ENCODE peak calls at places on chromosomes 5 and 9, in four cellular contexts. One of them, this sample, is unnamed.

GRCh38 chr9:136473354-136473721 is 9.5 kb downstream of the SEC16A start:
- DNase-seq in cardiac muscle cell: no peak
- DNase-seq in NCI-H460: no peak
- DNase-seq in fibroblast of lung: no peak
- DNase-seq in this sample: no peak

GRCh38 chr5:112467467-112467866 is 48.4 kb upstream of the EPB41L4A start:
- DNase-seq in cardiac muscle cell: no peak
- DNase-seq in NCI-H460: no peak
- DNase-seq in fibroblast of lung: no peak
- DNase-seq in this sample: no peak

GRCh38 chr5:18312016-18312415 is 677.8 kb downstream of the TAF11L14 start:
- DNase-seq in NCI-H460: no peak
- DNase-seq in cardiac muscle cell: no peak
- DNase-seq in fibroblast of lung: no peak
- DNase-seq in this sample: no peak

GRCh38 chr5:122400961-122401360 is 88.9 kb downstream of the SNCAIP start:
- DNase-seq in cardiac muscle cell: no peak
- DNase-seq in NCI-H460: no peak
- DNase-seq in fibroblast of lung: no peak
- DNase-seq in this sample: no peak

GRCh38 chr5:37490411-37490810 is 111.3 kb downstream of the WDR70 start:
- DNase-seq in NCI-H460: no peak
- DNase-seq in cardiac muscle cell: no peak
- DNase-seq in fibroblast of lung: no peak
- DNase-seq in this sample: no peak

GRCh38 chr5:124859027-124859426 is 112.6 kb upstream of the ZNF608 start:
- DNase-seq in cardiac muscle cell: no peak
- DNase-seq in fibroblast of lung: no peak
- DNase-seq in NCI-H460: no peak
- DNase-seq in this sample: peak

GRCh38 chr5:56327810-56328209 is 94.7 kb upstream of the ANKRD55 start:
- DNase-seq in cardiac muscle cell: no peak
- DNase-seq in NCI-H460: no peak
- DNase-seq in fibroblast of lung: no peak
- DNase-seq in this sample: no peak

GRCh38 chr5:10578292-10578663 is 14.4 kb downstream of the ANKRD33B start:
- DNase-seq in NCI-H460: no peak
- DNase-seq in cardiac muscle cell: no peak
- DNase-seq in fibroblast of lung: no peak
- DNase-seq in this sample: no peak

GRCh38 chr9:129482521-129483466 is 138.1 kb downstream of the C9orf50 start:
- DNase-seq in fibroblast of lung: peak
- DNase-seq in cardiac muscle cell: peak
- DNase-seq in NCI-H460: peak
- DNase-seq in this sample: peak

GRCh38 chr9:22211588-22212360 is 202.7 kb upstream of the CDKN2B start:
- DNase-seq in NCI-H460: peak
- DNase-seq in fibroblast of lung: peak
- DNase-seq in cardiac muscle cell: peak
- DNase-seq in this sample: peak

GRCh38 chr9:91421022-91421765 is 2.4 kb downstream of the NFIL3 start:
- DNase-seq in fibroblast of lung: peak
- DNase-seq in cardiac muscle cell: peak
- DNase-seq in NCI-H460: no peak
- DNase-seq in this sample: peak

GRCh38 chr5:143929486-143929885 is 117.5 kb downstream of the HMHB1 start:
- DNase-seq in fibroblast of lung: no peak
- DNase-seq in cardiac muscle cell: no peak
- DNase-seq in NCI-H460: no peak
- DNase-seq in this sample: no peak

GRCh38 chr9:130997925-130998595 is 10.9 kb upstream of the LAMC3 start:
- DNase-seq in cardiac muscle cell: peak
- DNase-seq in NCI-H460: peak
- DNase-seq in fibroblast of lung: peak
- DNase-seq in this sample: peak

GRCh38 chr9:121992571-121993212 is 100.4 kb downstream of the TTLL11 start:
- DNase-seq in NCI-H460: peak
- DNase-seq in fibroblast of lung: peak
- DNase-seq in cardiac muscle cell: peak
- DNase-seq in this sample: peak

GRCh38 chr5:61525573-61526142 is 193.6 kb downstream of the ZSWIM6 start:
- DNase-seq in cardiac muscle cell: peak
- DNase-seq in fibroblast of lung: peak
- DNase-seq in NCI-H460: no peak
- DNase-seq in this sample: peak

GRCh38 chr9:94847486-94847885 is 121.0 kb downstream of the AOPEP start:
- DNase-seq in cardiac muscle cell: peak
- DNase-seq in NCI-H460: no peak
- DNase-seq in fibroblast of lung: peak
- DNase-seq in this sample: peak

GRCh38 chr5:110815916-110816605 is 77.3 kb downstream of the SLC25A46 start:
- DNase-seq in cardiac muscle cell: peak
- DNase-seq in NCI-H460: no peak
- DNase-seq in fibroblast of lung: peak
- DNase-seq in this sample: peak

GRCh38 chr5:123951204-123951977 is 439.4 kb downstream of the CSNK1G3 start:
- DNase-seq in NCI-H460: peak
- DNase-seq in fibroblast of lung: peak
- DNase-seq in cardiac muscle cell: peak
- DNase-seq in this sample: peak

GRCh38 chr5:23352437-23352836 is 155.0 kb upstream of the PRDM9 start:
- DNase-seq in NCI-H460: peak
- DNase-seq in fibroblast of lung: no peak
- DNase-seq in cardiac muscle cell: peak
- DNase-seq in this sample: peak

GRCh38 chr9:128072144-128073021 is 4.4 kb downstream of the SLC25A25 start:
- DNase-seq in NCI-H460: no peak
- DNase-seq in fibroblast of lung: peak
- DNase-seq in cardiac muscle cell: peak
- DNase-seq in this sample: peak

GRCh38 chr9:36935768-36936497 is 98.1 kb downstream of the PAX5 start:
- DNase-seq in NCI-H460: no peak
- DNase-seq in cardiac muscle cell: no peak
- DNase-seq in fibroblast of lung: no peak
- DNase-seq in this sample: no peak

GRCh38 chr9:137430723-137431415 is 7.7 kb downstream of the NOXA1 start:
- DNase-seq in NCI-H460: no peak
- DNase-seq in fibroblast of lung: no peak
- DNase-seq in cardiac muscle cell: no peak
- DNase-seq in this sample: no peak

GRCh38 chr5:124342586-124342985 is 403.9 kb downstream of the ZNF608 start:
- DNase-seq in NCI-H460: no peak
- DNase-seq in fibroblast of lung: no peak
- DNase-seq in cardiac muscle cell: peak
- DNase-seq in this sample: peak

GRCh38 chr5:149439899-149440655 is 61.0 kb upstream of the IL17B start:
- DNase-seq in NCI-H460: peak
- DNase-seq in cardiac muscle cell: no peak
- DNase-seq in fibroblast of lung: peak
- DNase-seq in this sample: peak